ENCODE peak calls at places on chromosomes 7 and 10, in five cellular contexts. Q is stomach, V is fibroblast of lung, J is lower lobe of right lung, I is tibial artery. P is an unnamed sample.

GRCh38 chr7:32116436-32116835 is 46.2 kb upstream of the PDE1C start:
- DNase-seq in Q (no peak), V (no peak), J (no peak), I (no peak), P (no peak)

GRCh38 chr10:48404646-48405045 is 98.2 kb downstream of the MAPK8 start:
- DNase-seq in Q (no peak), V (peak; percentile 95), J (no peak), I (no peak), P (no peak)

GRCh38 chr10:125014984-125015944 is 73.3 kb downstream of the ZRANB1 start:
- DNase-seq in Q (no peak), V (peak; percentile 37), J (no peak), I (peak; percentile 89), P (no peak)

GRCh38 chr10:31157125-31157983 is 125.7 kb upstream of the ZNF438 start:
- DNase-seq in Q (no peak), V (peak; percentile 87), J (no peak), I (peak; percentile 69), P (peak; percentile 84)

GRCh38 chr10:131930150-131930549 is 29.3 kb downstream of the PPP2R2D start:
- DNase-seq in Q (peak; percentile 14), V (no peak), J (no peak), I (no peak), P (no peak)

GRCh38 chr10:8052344-8052969 is 2.0 kb upstream of the GATA3 start:
- DNase-seq in Q (no peak), V (peak; percentile 31), J (no peak), I (no peak), P (peak; percentile 45)

GRCh38 chr7:50492770-50493519 is 42.8 kb upstream of the FIGNL1 start:
- DNase-seq in Q (no peak), V (no peak), J (no peak), I (no peak), P (no peak)

GRCh38 chr10:118960166-118961090 is 69.1 kb upstream of the NANOS1 start:
- DNase-seq in Q (no peak), V (no peak), J (no peak), I (no peak), P (no peak)

GRCh38 chr7:39540320-39540719 is 25.9 kb upstream of the YAE1 start:
- DNase-seq in Q (no peak), V (no peak), J (no peak), I (no peak), P (no peak)

GRCh38 chr10:11261143-11261542 is 243.5 kb downstream of the CELF2 start:
- DNase-seq in Q (no peak), V (no peak), J (no peak), I (no peak), P (no peak)

GRCh38 chr7:137642467-137642866 is 204.3 kb downstream of the DGKI start:
- DNase-seq in Q (no peak), V (peak; percentile 77), J (no peak), I (no peak), P (peak; percentile 12)

GRCh38 chr10:101489355-101489754 is 98.7 kb downstream of the POLL start:
- DNase-seq in Q (no peak), V (peak; percentile 63), J (no peak), I (no peak), P (peak; percentile 10)

GRCh38 chr10:91883549-91884542 is 25.4 kb downstream of the FGFBP3 start:
- DNase-seq in Q (peak; percentile 43), V (peak; percentile 61), J (no peak), I (peak; percentile 82), P (peak; percentile 51)

GRCh38 chr10:52191049-52191448 is 123.0 kb upstream of the DKK1 start:
- DNase-seq in Q (no peak), V (no peak), J (no peak), I (no peak), P (no peak)

GRCh38 chr10:48948631-48949030 is 9.0 kb upstream of the LRRC18 start:
- DNase-seq in Q (no peak), V (no peak), J (no peak), I (no peak), P (no peak)

GRCh38 chr10:15342970-15343369 is 28.1 kb downstream of the FAM171A1 start:
- DNase-seq in Q (no peak), V (no peak), J (no peak), I (peak; percentile 10), P (no peak)

GRCh38 chr7:81140775-81141174 is 221.9 kb upstream of the SEMA3C start:
- DNase-seq in Q (no peak), V (no peak), J (no peak), I (no peak), P (no peak)

GRCh38 chr7:117212969-117213877 is 109.6 kb downstream of the WNT2 start:
- DNase-seq in Q (peak; percentile 57), V (peak; percentile 71), J (peak; percentile 54), I (no peak), P (peak; percentile 73)

GRCh38 chr10:95196053-95196452 is 2.0 kb downstream of the ACSM6 start:
- DNase-seq in Q (no peak), V (no peak), J (no peak), I (no peak), P (no peak)

GRCh38 chr10:128280271-128280670 is 154.0 kb upstream of the MKI67 start:
- DNase-seq in Q (no peak), V (no peak), J (no peak), I (no peak), P (no peak)
- TF ChIP-seq CTCF in Q (no peak), V (no peak), J (no peak), I (no peak), P (no peak)

GRCh38 chr7:98375664-98376063 is 25.2 kb downstream of the BAIAP2L1 start:
- DNase-seq in Q (no peak), V (no peak), J (no peak), I (no peak), P (no peak)
- H3K4me3 ChIP-seq in Q (no peak overlapping the region), V (no peak overlapping the region), J (no peak overlapping the region), I (no peak overlapping the region), P (no peak overlapping the region)

GRCh38 chr10:35480150-35480549 is 125.0 kb upstream of the GJD4 start:
- DNase-seq in Q (no peak), V (no peak), J (no peak), I (no peak), P (no peak)
- TF ChIP-seq CTCF in Q (no peak), V (no peak), J (no peak), I (no peak), P (no peak)

DNA sequence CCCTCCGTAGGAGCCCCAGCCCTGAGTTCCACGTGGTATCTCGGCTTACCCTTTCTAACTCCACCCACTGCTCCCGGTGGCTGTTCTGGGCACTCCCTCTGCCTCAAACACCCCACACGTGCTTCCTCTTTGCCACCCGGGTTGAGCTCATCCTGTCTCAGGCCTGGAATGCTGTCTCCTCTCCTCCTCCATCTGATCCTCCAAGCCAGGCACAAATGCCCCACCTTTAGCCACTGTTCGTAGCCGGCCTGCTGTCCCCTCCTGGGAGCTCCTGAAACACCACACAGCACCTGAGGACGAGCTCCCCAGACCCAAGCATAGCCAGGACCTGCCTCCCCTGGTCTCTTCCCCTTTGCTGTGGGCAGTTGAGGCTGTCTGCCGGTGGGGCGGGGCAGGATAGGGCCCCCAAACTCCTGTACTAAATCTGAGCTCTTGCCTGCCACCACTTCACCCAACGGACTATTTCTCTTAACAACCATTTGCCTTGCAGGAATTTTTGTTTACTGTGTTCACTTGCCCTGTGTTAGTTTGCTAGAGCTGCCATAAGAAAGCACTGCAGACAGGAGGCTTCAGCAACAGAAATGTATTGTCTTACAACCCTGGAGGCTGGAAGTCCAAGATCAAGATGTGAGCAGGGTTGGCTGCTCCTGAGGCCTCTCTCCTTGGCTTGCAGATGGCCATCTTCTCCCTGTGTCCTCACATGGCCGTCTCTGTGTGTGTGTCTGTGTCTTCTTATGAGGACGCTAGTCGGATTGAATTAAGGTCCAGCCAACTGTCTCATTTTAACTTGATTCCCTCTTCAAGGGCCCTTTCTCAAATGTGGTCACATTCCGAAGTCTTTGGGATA is 58.3 kb upstream of the SHH start:
- DNase-seq in Q (peak; percentile 24), V (no peak), J (no peak), I (peak; percentile 40), P (no peak)
- H3K4me3 ChIP-seq in Q (no peak overlapping the region), V (no peak overlapping the region), J (no peak overlapping the region), I (no peak overlapping the region), P (no peak overlapping the region)

GRCh38 chr10:62373995-62374861 is at the start of gene ZNF365:
- DNase-seq in Q (no peak), V (peak; percentile 40), J (peak; percentile 48), I (peak; percentile 71), P (peak; percentile 27)
- TF ChIP-seq CTCF in Q (no peak), V (no peak), J (no peak), I (no peak), P (no peak)